ENCODE peak calls at places on chromosomes 4 and X, in nine cellular contexts. K is prostate gland, Q is sigmoid colon, A is suprapubic skin, U is vagina, I is HCT116, V is stomach, W is spleen, F is upper lobe of left lung. R is an unnamed sample.

GRCh38 chr4:11506194-11506593 is 77.5 kb upstream of the HS3ST1 start:
- DNase-seq in K (no peak), Q (no peak), A (no peak), U (no peak), I (no peak), V (no peak), W (no peak), F (no peak), R (no peak)

GRCh38 chrX:31423575-31424284 is 351.9 kb upstream of the FTHL17 start:
- DNase-seq in K (peak), Q (no peak), A (no peak), U (no peak), I (no peak), V (peak), W (no peak), F (no peak), R (peak)

GRCh38 chrX:148500428-148501120 is at the start of gene AFF2:
- DNase-seq in K (no peak), Q (no peak), A (peak), U (no peak), I (no peak), V (peak), W (peak), F (peak), R (peak)

GRCh38 chr4:71270901-71271300 is 67.9 kb upstream of the SLC4A4 start:
- DNase-seq in K (no peak), Q (no peak), A (no peak), U (no peak), I (peak), V (peak), W (no peak), F (no peak), R (peak)

GRCh38 chrX:114976321-114976720 is 41.1 kb downstream of the IL13RA2 start:
- DNase-seq in K (no peak), Q (no peak), A (no peak), U (no peak), I (no peak), V (no peak), W (no peak), F (no peak), R (no peak)

GRCh38 chr4:77172336-77172735 is 15.3 kb downstream of the CCNG2 start:
- DNase-seq in K (no peak), Q (no peak), A (no peak), U (no peak), I (no peak), V (no peak), W (no peak), F (no peak), R (no peak)

GRCh38 chrX:119503484-119503861 is 35.2 kb downstream of the SLC25A5 start:
- DNase-seq in K (peak), Q (peak), A (peak), U (no peak), I (no peak), V (peak), W (no peak), F (no peak), R (peak)

GRCh38 chr4:144410230-144410783 is 235.6 kb upstream of the HHIP start:
- DNase-seq in K (no peak), Q (no peak), A (no peak), U (no peak), I (no peak), V (no peak), W (no peak), F (no peak), R (no peak)

GRCh38 chr4:95510145-95510544 is 38.6 kb downstream of the UNC5C start:
- DNase-seq in K (no peak), Q (no peak), A (no peak), U (no peak), I (no peak), V (no peak), W (no peak), F (no peak), R (peak)

GRCh38 chrX:111568356-111568755 is 56.9 kb downstream of the SERTM2 start:
- DNase-seq in K (no peak), Q (no peak), A (no peak), U (no peak), I (peak), V (no peak), W (no peak), F (no peak), R (no peak)

GRCh38 chr4:41748074-41748787 is at the start of gene PHOX2B:
- DNase-seq in K (no peak), Q (no peak), A (no peak), U (no peak), I (no peak), V (no peak), W (no peak), F (peak), R (no peak)

GRCh38 chr4:150546286-150546685 is 35.7 kb upstream of the MAB21L2 start:
- DNase-seq in K (no peak), Q (no peak), A (no peak), U (no peak), I (no peak), V (no peak), W (no peak), F (no peak), R (no peak)

GRCh38 chr4:150217192-150217591 is 138.9 kb downstream of the DCLK2 start:
- DNase-seq in K (no peak), Q (no peak), A (no peak), U (no peak), I (no peak), V (no peak), W (no peak), F (no peak), R (peak)

GRCh38 chrX:10049246-10049645 is 82.1 kb downstream of the CLDN34 start:
- DNase-seq in K (no peak), Q (no peak), A (no peak), U (no peak), I (no peak), V (no peak), W (no peak), F (no peak), R (no peak)

GRCh38 chrX:49233176-49233575 is at the start of gene CACNA1F:
- DNase-seq in K (no peak), Q (no peak), A (no peak), U (no peak), I (no peak), V (no peak), W (no peak), F (no peak), R (no peak)

GRCh38 chrX:21855937-21856415 is at the start of gene YY2:
- DNase-seq in K (no peak), Q (no peak), A (no peak), U (no peak), I (no peak), V (no peak), W (no peak), F (peak), R (no peak)

GRCh38 chr4:1041147-1041935 is 29.9 kb downstream of the FGFRL1 start:
- DNase-seq in K (no peak), Q (no peak), A (no peak), U (no peak), I (no peak), V (peak), W (no peak), F (peak), R (peak)

GRCh38 chrX:120309873-120310730 is 1.2 kb downstream of the TMEM255A start:
- DNase-seq in K (no peak), Q (no peak), A (no peak), U (no peak), I (no peak), V (no peak), W (no peak), F (no peak), R (no peak)

GRCh38 chr4:67891645-67892044 is 7.8 kb upstream of the TMPRSS11D start:
- DNase-seq in K (no peak), Q (no peak), A (no peak), U (no peak), I (no peak), V (no peak), W (no peak), F (no peak), R (no peak)

GRCh38 chr4:148850257-148850995 is 408.2 kb upstream of the NR3C2 start:
- DNase-seq in K (no peak), Q (no peak), A (no peak), U (no peak), I (no peak), V (no peak), W (no peak), F (no peak), R (no peak)

GRCh38 chrX:54785901-54786300 is 12.2 kb downstream of the ITIH6 start:
- DNase-seq in K (no peak), Q (no peak), A (no peak), U (no peak), I (no peak), V (no peak), W (no peak), F (no peak), R (no peak)

GRCh38 chr4:122728781-122729330 is 3.6 kb upstream of the BBS12 start:
- DNase-seq in K (no peak), Q (no peak), A (no peak), U (no peak), I (no peak), V (no peak), W (no peak), F (no peak), R (no peak)

GRCh38 chrX:41198410-41198809 is 113.2 kb downstream of the USP9X start:
- DNase-seq in K (peak), Q (no peak), A (no peak), U (no peak), I (no peak), V (no peak), W (no peak), F (no peak), R (no peak)

GRCh38 chr4:86935833-86936721 is 1.3 kb downstream of the AFF1 start:
- DNase-seq in K (peak), Q (peak), A (peak), U (no peak), I (peak), V (peak), W (peak), F (peak), R (peak)

GRCh38 chrX:39065051-39065871 is 264.0 kb downstream of the MID1IP1 start:
- DNase-seq in K (no peak), Q (no peak), A (no peak), U (peak), I (no peak), V (no peak), W (no peak), F (peak), R (no peak)

GRCh38 chrX:6223516-6223915 is 5.2 kb downstream of the NLGN4X start:
- DNase-seq in K (no peak), Q (no peak), A (no peak), U (no peak), I (no peak), V (no peak), W (no peak), F (no peak), R (no peak)

GRCh38 chrX:119516157-119516702 is 48.0 kb downstream of the SLC25A5 start:
- DNase-seq in K (no peak), Q (no peak), A (no peak), U (no peak), I (peak), V (no peak), W (no peak), F (no peak), R (peak)

GRCh38 chr4:138308421-138308820 is 66.3 kb upstream of the SLC7A11 start:
- DNase-seq in K (no peak), Q (no peak), A (no peak), U (no peak), I (no peak), V (no peak), W (no peak), F (no peak), R (peak)

GRCh38 chr4:72383439-72383838 is 185.6 kb downstream of the ADAMTS3 start:
- DNase-seq in K (no peak), Q (no peak), A (no peak), U (no peak), I (no peak), V (no peak), W (no peak), F (no peak), R (no peak)

GRCh38 chr4:179666226-179666625 is 2224.0 kb upstream of the AGA start:
- DNase-seq in K (no peak), Q (no peak), A (no peak), U (no peak), I (no peak), V (no peak), W (no peak), F (no peak), R (no peak)

DNA sequence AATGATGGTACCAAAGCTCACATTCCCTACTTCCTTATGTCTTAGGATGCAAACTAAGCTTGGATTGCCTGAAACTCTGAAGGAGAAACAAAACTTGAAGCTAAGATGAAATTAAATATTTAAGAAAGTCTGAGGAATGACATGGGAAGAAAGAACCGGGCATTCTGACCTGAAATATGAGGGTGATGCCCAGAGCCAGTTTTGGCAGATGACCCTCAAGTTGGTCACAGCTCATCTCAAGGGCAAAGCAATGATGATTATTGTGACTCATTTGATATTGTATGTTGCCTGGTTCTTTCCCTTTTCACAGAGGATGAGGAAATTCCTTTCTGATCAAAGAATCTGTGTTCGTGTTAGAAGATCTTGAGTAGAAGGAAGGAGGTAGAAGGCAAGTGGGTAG is 96.0 kb upstream of the NHS start:
- DNase-seq in K (no peak), Q (no peak), A (no peak), U (no peak), I (no peak), V (no peak), W (no peak), F (no peak), R (no peak)
- TF ChIP-seq POLR2AphosphoS5 in K (no peak), Q (no peak), A (no peak), U (no peak), I (no peak), V (no peak), W (no peak), F (no peak), R (no peak)

DNA sequence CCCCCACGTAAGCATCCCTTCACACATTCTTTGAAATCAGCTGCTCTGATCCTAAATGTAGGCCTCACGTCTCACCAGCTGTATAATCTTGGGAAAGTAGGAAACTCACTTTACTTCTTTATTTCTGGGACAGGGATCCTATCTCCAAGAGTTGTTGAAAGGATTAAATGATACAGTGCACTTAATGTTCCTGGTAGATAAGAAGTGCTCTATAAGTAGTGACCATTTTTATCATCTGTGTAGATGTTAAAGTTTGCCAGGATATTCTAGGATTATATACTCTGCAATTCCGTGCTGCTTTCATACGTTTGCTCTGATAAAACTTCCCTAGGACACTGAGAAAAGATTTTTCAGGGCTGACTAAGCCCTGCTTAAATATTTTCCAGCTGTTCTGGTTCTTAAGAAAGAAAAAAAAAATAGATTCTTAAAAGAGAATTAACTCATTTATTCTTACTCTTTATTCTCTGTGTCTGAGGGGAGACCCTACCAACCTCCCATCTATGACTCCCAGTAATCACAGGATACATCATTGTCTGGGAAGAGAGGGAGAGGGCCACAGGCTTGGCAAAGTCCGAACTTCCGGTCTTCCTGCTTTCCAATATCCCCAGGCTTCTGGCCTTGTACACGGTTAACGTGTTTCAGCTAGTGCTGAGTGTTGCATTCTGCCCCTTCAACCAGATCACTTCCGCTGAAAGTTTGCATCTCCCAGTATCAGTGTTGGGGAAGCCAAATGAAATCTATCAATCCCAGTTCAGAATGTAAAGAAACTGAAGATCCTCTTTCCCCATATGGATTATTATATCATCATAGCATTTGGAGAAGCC is 269.2 kb downstream of the TRIML1 start:
- DNase-seq in K (no peak), Q (no peak), A (no peak), U (no peak), I (no peak), V (no peak), W (no peak), F (no peak), R (no peak)
- TF ChIP-seq POLR2A in K (no peak), Q (no peak), A (no peak), U (no peak), I (no peak), V (no peak), W (no peak), F (no peak), R (no peak)

GRCh38 chr4:120557372-120557771 is 365.2 kb downstream of the PRDM5 start:
- DNase-seq in K (no peak), Q (no peak), A (no peak), U (no peak), I (peak), V (no peak), W (no peak), F (no peak), R (no peak)

GRCh38 chr4:120555058-120555457 is 367.5 kb downstream of the PRDM5 start:
- DNase-seq in K (no peak), Q (no peak), A (no peak), U (no peak), I (no peak), V (no peak), W (no peak), F (no peak), R (no peak)

DNA sequence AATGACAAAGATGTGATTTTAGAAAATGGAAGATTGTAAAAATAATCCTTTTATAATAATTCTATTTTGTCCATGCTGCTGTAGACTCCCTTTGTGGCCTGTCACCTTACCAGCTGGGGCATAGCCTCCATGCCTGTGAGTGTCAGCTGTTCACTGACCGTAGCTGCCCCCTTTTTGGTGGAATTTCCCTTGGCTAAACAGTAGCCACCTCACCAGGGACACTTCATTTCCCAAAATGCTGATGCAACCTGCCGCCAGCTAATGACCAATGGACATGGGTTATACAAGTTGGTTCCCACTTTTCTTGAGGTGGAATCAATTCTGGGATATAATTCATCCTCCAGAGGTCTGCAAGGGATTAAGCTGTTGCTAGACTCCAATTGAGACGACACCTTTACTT is 368.4 kb downstream of the PRDM5 start:
- DNase-seq in K (no peak), Q (no peak), A (no peak), U (no peak), I (peak), V (no peak), W (peak), F (no peak), R (no peak)
- H3K27ac ChIP-seq in K (no peak), Q (no peak), A (no peak), U (no peak), I (no peak), V (no peak), W (no peak), F (no peak), R (no peak)

GRCh38 chr4:105145913-105146285 is 777 bp upstream of the TET2 start:
- DNase-seq in K (peak), Q (peak), A (peak), U (no peak), I (no peak), V (no peak), W (peak), F (peak), R (peak)
- TF ChIP-seq POLR2AphosphoS5 in K (no peak), Q (no peak), A (no peak), U (no peak), I (no peak), V (no peak), W (peak), F (no peak), R (no peak)

GRCh38 chr4:99221980-99222379 is 2.9 kb upstream of the ADH6 start:
- DNase-seq in K (no peak), Q (no peak), A (no peak), U (no peak), I (no peak), V (no peak), W (no peak), F (no peak), R (no peak)

GRCh38 chr4:99219479-99219878 is 433 bp upstream of the ADH6 start:
- DNase-seq in K (no peak), Q (no peak), A (no peak), U (no peak), I (no peak), V (no peak), W (no peak), F (no peak), R (no peak)

GRCh38 chr4:99219072-99219471 is at the start of gene ADH6:
- DNase-seq in K (no peak), Q (no peak), A (no peak), U (no peak), I (no peak), V (no peak), W (no peak), F (no peak), R (no peak)
- TF ChIP-seq POLR2A in K (no peak), Q (no peak), A (no peak), U (no peak), I (no peak), V (no peak), W (no peak), F (no peak), R (no peak)

GRCh38 chr4:40361338-40361737 is 26.2 kb downstream of the CHRNA9 start:
- DNase-seq in K (no peak), Q (no peak), A (no peak), U (no peak), I (no peak), V (no peak), W (no peak), F (no peak), R (no peak)

GRCh38 chr4:40363382-40363920 is 28.3 kb downstream of the CHRNA9 start:
- DNase-seq in K (peak), Q (no peak), A (no peak), U (no peak), I (no peak), V (peak), W (no peak), F (no peak), R (no peak)

GRCh38 chr4:40354158-40354557 is 19.0 kb downstream of the CHRNA9 start:
- DNase-seq in K (no peak), Q (no peak), A (no peak), U (no peak), I (no peak), V (no peak), W (no peak), F (no peak), R (no peak)

DNA sequence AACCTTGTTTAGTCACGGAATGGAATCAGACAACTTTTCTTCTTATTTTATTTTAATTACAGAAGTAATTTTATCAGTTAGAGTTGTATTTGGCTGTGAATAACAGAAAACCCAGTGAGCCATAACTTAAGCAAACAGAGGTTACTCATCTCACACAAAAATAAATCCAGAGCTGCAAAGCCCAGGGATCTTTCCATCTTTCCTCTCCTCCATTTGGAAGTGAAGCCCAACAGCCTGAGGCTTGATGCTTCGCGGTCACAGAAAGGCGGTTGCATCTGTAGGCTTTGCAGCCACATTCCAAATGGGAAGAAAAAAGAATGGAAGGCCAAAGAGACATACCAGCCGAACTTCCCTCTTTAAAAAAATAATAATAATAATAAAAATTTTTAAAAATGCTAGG is 22.6 kb downstream of the CHRNA9 start:
- DNase-seq in K (no peak), Q (no peak), A (no peak), U (no peak), I (no peak), V (no peak), W (no peak), F (no peak), R (no peak)
- H3K27ac ChIP-seq in K (no peak), Q (no peak), A (no peak), U (no peak), I (no peak), V (no peak), W (no peak), F (no peak), R (no peak)

R was measured in endothelial cell of umbilical vein.